ENCODE peak calls at places on chromosomes 5 and 9, in seven cellular contexts. F is activated effector memory CD4-positive, alpha-beta T cell treated with Interleukin-2 at 50 U/mL for 16 hours; P is activated CD8-positive, alpha-beta memory T cell treated with anti-CD3 and anti-CD28 coated beads for 4 hours; M is lower leg skin; Q is activated CD4-positive, alpha-beta T cell treated with anti-CD3 and anti-CD28 coated beads, Interleukin-2, amount 10 ng/mL, durations not matched to agents 7 days and 5 days; W is foreskin keratinocyte; K is IMR-90. I is an unnamed sample.

GRCh38 chr5:18800293-18801025 is 1166.2 kb downstream of the TAF11L14 start:
- DNase-seq in W (no peak), P (no peak), Q (no peak), F (no peak), M (no peak), K (no peak), I (no peak)

GRCh38 chr9:133715866-133716563 is 22.1 kb downstream of the SARDH start:
- DNase-seq in K (peak), W (no peak), F (peak), Q (peak), P (no peak), M (no peak), I (no peak)

GRCh38 chr9:37371565-37372464 is 50.7 kb upstream of the GRHPR start:
- DNase-seq in M (no peak), F (no peak), P (no peak), Q (no peak), W (no peak), K (peak), I (no peak)

GRCh38 chr9:128431207-128431606 is 10.6 kb downstream of the CERCAM start:
- DNase-seq in K (no peak), W (no peak), F (no peak), M (no peak), Q (no peak), P (no peak), I (no peak)

GRCh38 chr5:109102291-109102690 is 307.5 kb downstream of the PJA2 start:
- DNase-seq in P (no peak), W (no peak), M (no peak), F (no peak), K (no peak), Q (no peak), I (peak)

GRCh38 chr9:73039253-73039915 is 86.5 kb upstream of the ALDH1A1 start:
- DNase-seq in Q (no peak), P (no peak), M (peak), W (no peak), K (no peak), F (no peak), I (peak)

GRCh38 chr5:7597058-7597457 is 201.1 kb downstream of the ADCY2 start:
- DNase-seq in F (no peak), M (no peak), Q (no peak), K (no peak), W (no peak), P (no peak), I (no peak)

GRCh38 chr5:91499943-91500531 is 116.9 kb upstream of the ARRDC3 start:
- DNase-seq in M (no peak), K (peak), W (no peak), Q (no peak), F (no peak), P (no peak), I (peak)

GRCh38 chr9:20473566-20474116 is 148.7 kb downstream of the MLLT3 start:
- DNase-seq in M (no peak), F (no peak), W (no peak), Q (no peak), P (no peak), K (no peak), I (no peak)

GRCh38 chr5:2187156-2187555 is 304.4 kb upstream of the IRX4 start:
- DNase-seq in P (no peak), F (no peak), K (no peak), Q (no peak), W (no peak), M (peak), I (no peak)

GRCh38 chr5:53403758-53404157 is 76.7 kb upstream of the FST start:
- DNase-seq in F (no peak), P (no peak), M (no peak), Q (no peak), W (no peak), K (peak), I (peak)

GRCh38 chr5:139798883-139799282 is 3.3 kb downstream of the PSD2 start:
- DNase-seq in F (no peak), M (no peak), K (no peak), P (no peak), Q (no peak), W (no peak), I (no peak)

GRCh38 chr5:137666109-137666850 is 69.6 kb downstream of the KLHL3 start:
- DNase-seq in K (peak), P (peak), F (peak), Q (peak), M (no peak), W (no peak), I (peak)

GRCh38 chr9:108813951-108814601 is 41.7 kb downstream of the ACTL7B start:
- DNase-seq in Q (no peak), F (no peak), W (peak), P (no peak), K (no peak), M (peak), I (peak)

GRCh38 chr5:181222630-181223040 is 446 bp upstream of the TRIM41 start:
- DNase-seq in Q (no peak), K (no peak), W (no peak), P (no peak), M (no peak), F (no peak), I (no peak)

GRCh38 chr9:127201071-127201541 is 63.5 kb upstream of the GARNL3 start:
- DNase-seq in Q (no peak), M (no peak), P (no peak), K (peak), W (no peak), F (no peak), I (no peak)

GRCh38 chr5:32780508-32780919 is 69.4 kb downstream of the NPR3 start:
- DNase-seq in W (no peak), F (no peak), K (peak), M (no peak), Q (no peak), P (no peak), I (no peak)

GRCh38 chr9:91197232-91198181 is 164.2 kb downstream of the AUH start:
- DNase-seq in K (peak), M (peak), Q (no peak), P (no peak), W (peak), F (no peak), I (peak)

GRCh38 chr5:112316006-112316405 is 103.1 kb downstream of the EPB41L4A start:
- DNase-seq in M (no peak), W (peak), F (no peak), Q (no peak), K (no peak), P (no peak), I (no peak)